ENCODE peak calls at places on chromosome 1, in eight cellular contexts. K is astrocyte; D is stomach; C is IMR-90; T is CD8-positive, alpha-beta memory T cell; I is effector memory CD4-positive, alpha-beta T cell; X is PC-9; V is CD8-positive, alpha-beta T cell. H is an unnamed sample.

GRCh38 chr1:152577168-152577567 is 3.1 kb downstream of the LCE3D start:
- DNase-seq in K (no peak), D (no peak), C (no peak), T (no peak), I (no peak), X (no peak), V (no peak), H (no peak)

GRCh38 chr1:167467126-167467725 is 51.1 kb downstream of the CD247 start:
- DNase-seq in K (no peak), D (no peak), C (peak; percentile 7), T (no peak), I (no peak), X (no peak), V (no peak), H (no peak)

GRCh38 chr1:202162049-202162417 is 1.6 kb upstream of the PTPN7 start:
- DNase-seq in K (no peak), D (no peak), C (no peak), T (peak; percentile 39), I (peak; percentile 55), X (no peak), V (peak; percentile 34), H (no peak)

GRCh38 chr1:36576118-36576517 is 93.4 kb upstream of the CSF3R start:
- DNase-seq in K (no peak), D (peak; percentile 51), C (peak; percentile 19), T (peak; percentile 33), I (peak; percentile 16), X (peak; percentile 48), V (peak; percentile 42), H (no peak)

GRCh38 chr1:16011936-16012589 is 5.8 kb downstream of the HSPB7 start:
- DNase-seq in K (no peak), D (no peak), C (no peak), T (no peak), I (no peak), X (no peak), V (no peak), H (no peak)

GRCh38 chr1:218917646-218918045 is 256.0 kb upstream of the LYPLAL1 start:
- DNase-seq in K (no peak), D (no peak), C (peak; percentile 17), T (no peak), I (no peak), X (no peak), V (no peak), H (no peak)

GRCh38 chr1:112672009-112672408 is 2.5 kb upstream of the MOV10 start:
- DNase-seq in K (no peak), D (no peak), C (no peak), T (no peak), I (no peak), X (no peak), V (no peak), H (no peak)

GRCh38 chr1:156711011-156711817 is 5.8 kb upstream of the CRABP2 start:
- DNase-seq in K (no peak), D (no peak), C (no peak), T (no peak), I (no peak), X (no peak), V (no peak), H (no peak)

GRCh38 chr1:158188618-158189017 is 7.9 kb downstream of the CD1D start:
- DNase-seq in K (no peak), D (no peak), C (no peak), T (no peak), I (no peak), X (no peak), V (no peak), H (no peak)

GRCh38 chr1:2430592-2430973 is 18.2 kb upstream of the PEX10 start:
- DNase-seq in K (no peak), D (no peak), C (no peak), T (no peak), I (no peak), X (no peak), V (no peak), H (no peak)

GRCh38 chr1:116393792-116394191 is 20.7 kb downstream of the ATP1A1 start:
- DNase-seq in K (no peak), D (no peak), C (no peak), T (no peak), I (no peak), X (no peak), V (no peak), H (no peak)

DNA sequence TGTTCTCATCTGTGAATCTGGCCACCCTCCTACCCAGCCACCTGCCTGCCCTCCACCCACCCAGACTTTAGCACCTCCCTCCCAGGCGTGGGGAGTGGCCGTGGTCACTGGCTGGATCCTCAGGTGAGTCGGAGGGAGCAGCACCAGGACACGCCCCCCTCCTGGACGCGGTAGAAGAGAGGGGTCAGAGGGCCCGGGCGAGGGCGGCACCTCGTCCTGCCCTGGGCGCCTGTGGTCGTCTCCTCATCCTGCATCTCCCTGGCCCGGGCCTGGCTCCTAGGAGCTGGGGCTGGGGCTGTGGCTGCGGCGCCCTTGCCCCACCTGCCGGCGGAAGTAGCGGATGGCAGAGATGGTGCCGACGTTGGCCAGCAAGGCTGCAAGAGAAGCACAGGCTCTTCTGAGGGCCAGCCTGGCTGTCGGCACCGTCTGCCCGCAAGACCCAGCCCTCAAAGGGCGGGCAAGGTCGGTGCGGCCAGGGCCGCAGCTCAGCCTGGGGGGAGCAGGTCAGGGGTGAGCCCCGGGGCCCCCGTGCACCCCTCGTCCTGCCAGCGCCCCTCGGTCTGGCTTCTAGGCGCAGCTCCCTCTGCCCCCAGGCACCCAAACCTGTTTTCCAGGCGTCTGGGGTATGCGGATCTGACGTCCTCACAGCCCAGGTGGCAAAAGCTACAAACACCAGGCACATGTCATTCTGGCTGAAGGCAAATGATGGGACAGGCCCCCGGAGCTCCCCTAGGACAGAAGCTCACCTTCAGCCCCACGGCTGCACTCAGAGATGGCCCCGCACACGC is 5.8 kb downstream of the PERM1 start:
- DNase-seq in K (no peak), D (peak; percentile 74), C (peak; percentile 36), T (peak; percentile 46), I (peak; percentile 36), X (peak; percentile 89), V (peak; percentile 73), H (no peak)
- H3K27ac ChIP-seq in K (no peak overlapping the region), D (peak overlapping the region; percentile 35), C (no peak overlapping the region), T (no peak overlapping the region), I (no peak overlapping the region), X (peak overlapping the region; percentile 59), V (no peak overlapping the region), H (peak overlapping the region; percentile 54)

GRCh38 chr1:66356605-66357004 is 177.3 kb upstream of the SGIP1 start:
- DNase-seq in K (no peak), D (no peak), C (no peak), T (no peak), I (no peak), X (no peak), V (no peak), H (no peak)

GRCh38 chr1:66357478-66358197 is 176.3 kb upstream of the SGIP1 start:
- DNase-seq in K (no peak), D (no peak), C (no peak), T (peak; percentile 66), I (no peak), X (no peak), V (no peak), H (no peak)

GRCh38 chr1:66355756-66356155 is 178.2 kb upstream of the SGIP1 start:
- DNase-seq in K (no peak), D (no peak), C (no peak), T (no peak), I (no peak), X (no peak), V (no peak), H (no peak)

GRCh38 chr1:66360285-66360724 is 173.6 kb upstream of the SGIP1 start:
- DNase-seq in K (no peak), D (no peak), C (no peak), T (no peak), I (no peak), X (no peak), V (no peak), H (no peak)

GRCh38 chr1:66359815-66360214 is 174.1 kb upstream of the SGIP1 start:
- DNase-seq in K (no peak), D (no peak), C (no peak), T (no peak), I (no peak), X (no peak), V (no peak), H (no peak)
- H3K4me1 ChIP-seq in K (no peaks in the 10 kb centered on the region), D (no peaks in the 10 kb centered on the region), C (peaks cover 15% of the 10 kb centered on the region), T (peaks cover 61% of the 10 kb centered on the region), I (peaks cover 30% of the 10 kb centered on the region), X (no peaks in the 10 kb centered on the region), V (peaks cover 38% of the 10 kb centered on the region), H (peaks cover 24% of the 10 kb centered on the region)

GRCh38 chr1:54851406-54851805 is 35.6 kb downstream of the DHCR24 start:
- DNase-seq in K (no peak), D (no peak), C (no peak), T (no peak), I (no peak), X (no peak), V (no peak), H (no peak)
- H3K4me3 ChIP-seq in K (no peak overlapping the region), D (no peak overlapping the region), C (no peak overlapping the region), T (no peak overlapping the region), I (no peak overlapping the region), X (no peak overlapping the region), V (no peak overlapping the region), H (no peak overlapping the region)

DNA sequence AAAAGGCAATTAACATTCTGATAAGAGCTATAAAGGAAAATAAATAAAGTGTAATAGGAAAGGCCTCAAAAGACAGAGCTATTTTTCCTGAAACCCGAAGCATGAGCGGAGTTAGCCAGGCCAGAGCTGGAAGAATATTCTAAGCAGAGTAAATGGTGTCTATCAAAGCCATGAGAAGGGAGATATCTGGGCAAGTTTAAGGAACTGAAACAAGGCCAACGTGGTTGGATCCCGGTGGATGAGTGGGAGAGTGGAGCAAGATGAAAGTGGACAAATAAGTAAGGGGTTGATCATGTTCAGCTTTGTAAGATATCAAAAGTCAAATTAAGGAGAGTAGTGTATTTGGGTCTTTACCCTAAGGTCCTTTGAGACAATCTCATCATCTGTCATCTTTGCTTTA is 234.0 kb downstream of the TM2D1 start:
- DNase-seq in K (no peak), D (no peak), C (no peak), T (no peak), I (no peak), X (no peak), V (no peak), H (no peak)
- H3K27ac ChIP-seq in K (no peak overlapping the region), D (peak overlapping the region; percentile 39), C (no peak overlapping the region), T (no peak overlapping the region), I (no peak overlapping the region), X (no peak overlapping the region), V (no peak overlapping the region), H (peak overlapping the region; percentile 30)

H was measured in esophagus squamous epithelium.